ENCODE peak calls at places on chromosomes 13 and 19, in ten cellular contexts. One of them, this sample, is unnamed.

GRCh38 chr13:27016871-27017270 is 154.7 kb downstream of the USP12 start:
- DNase-seq in lung: no peak
- DNase-seq in tibial nerve: no peak
- DNase-seq in neural progenitor cell: no peak
- DNase-seq in hepatocyte: no peak
- DNase-seq in CD4-positive, alpha-beta T cell: no peak
- DNase-seq in astrocyte: no peak
- DNase-seq in OCI-LY7: no peak
- DNase-seq in AG04450: no peak
- DNase-seq in SK-N-SH: no peak
- DNase-seq in this sample: no peak

GRCh38 chr19:1250374-1251232 is 2.2 kb downstream of the MIDN start:
- DNase-seq in lung: no peak
- DNase-seq in tibial nerve: no peak
- DNase-seq in neural progenitor cell: peak; percentile 96
- DNase-seq in hepatocyte: peak; percentile 87
- DNase-seq in CD4-positive, alpha-beta T cell: peak; percentile 64
- DNase-seq in astrocyte: no peak
- DNase-seq in OCI-LY7: peak; percentile 74
- DNase-seq in AG04450: no peak
- DNase-seq in SK-N-SH: peak; percentile 73
- DNase-seq in this sample: peak; percentile 79

GRCh38 chr13:113122571-113123225 is at the start of gene F10:
- DNase-seq in lung: peak; percentile 47
- DNase-seq in tibial nerve: peak; percentile 49
- DNase-seq in neural progenitor cell: peak; percentile 72
- DNase-seq in hepatocyte: peak; percentile 92
- DNase-seq in CD4-positive, alpha-beta T cell: no peak
- DNase-seq in astrocyte: no peak
- DNase-seq in OCI-LY7: no peak
- DNase-seq in AG04450: peak; percentile 39
- DNase-seq in SK-N-SH: peak; percentile 96
- DNase-seq in this sample: no peak

GRCh38 chr13:30906411-30906990 is 430 bp downstream of the MEDAG start:
- DNase-seq in lung: no peak
- DNase-seq in tibial nerve: no peak
- DNase-seq in neural progenitor cell: no peak
- DNase-seq in hepatocyte: no peak
- DNase-seq in CD4-positive, alpha-beta T cell: no peak
- DNase-seq in astrocyte: peak; percentile 17
- DNase-seq in OCI-LY7: no peak
- DNase-seq in AG04450: no peak
- DNase-seq in SK-N-SH: no peak
- DNase-seq in this sample: no peak

GRCh38 chr19:3494051-3494450 is 6.4 kb downstream of the DOHH start:
- DNase-seq in lung: no peak
- DNase-seq in tibial nerve: no peak
- DNase-seq in neural progenitor cell: peak; percentile 57
- DNase-seq in hepatocyte: no peak
- DNase-seq in CD4-positive, alpha-beta T cell: peak; percentile 31
- DNase-seq in astrocyte: no peak
- DNase-seq in OCI-LY7: peak; percentile 25
- DNase-seq in AG04450: no peak
- DNase-seq in SK-N-SH: peak; percentile 87
- DNase-seq in this sample: no peak

GRCh38 chr13:110351636-110352420 is 44.7 kb downstream of the COL4A2 start:
- DNase-seq in lung: no peak
- DNase-seq in tibial nerve: no peak
- DNase-seq in neural progenitor cell: no peak
- DNase-seq in hepatocyte: no peak
- DNase-seq in CD4-positive, alpha-beta T cell: no peak
- DNase-seq in astrocyte: no peak
- DNase-seq in OCI-LY7: no peak
- DNase-seq in AG04450: no peak
- DNase-seq in SK-N-SH: no peak
- DNase-seq in this sample: no peak

GRCh38 chr13:74838096-74838495 is 643.9 kb downstream of the TBC1D4 start:
- DNase-seq in lung: no peak
- DNase-seq in tibial nerve: no peak
- DNase-seq in neural progenitor cell: no peak
- DNase-seq in hepatocyte: no peak
- DNase-seq in CD4-positive, alpha-beta T cell: no peak
- DNase-seq in astrocyte: no peak
- DNase-seq in OCI-LY7: no peak
- DNase-seq in AG04450: no peak
- DNase-seq in SK-N-SH: no peak
- DNase-seq in this sample: no peak

GRCh38 chr13:106151056-106151699 is 384.3 kb downstream of the EFNB2 start:
- DNase-seq in lung: no peak
- DNase-seq in tibial nerve: no peak
- DNase-seq in neural progenitor cell: peak; percentile 63
- DNase-seq in hepatocyte: peak; percentile 43
- DNase-seq in CD4-positive, alpha-beta T cell: no peak
- DNase-seq in astrocyte: peak; percentile 100
- DNase-seq in OCI-LY7: no peak
- DNase-seq in AG04450: peak; percentile 59
- DNase-seq in SK-N-SH: no peak
- DNase-seq in this sample: no peak

GRCh38 chr13:71864094-71864980 is 2.7 kb downstream of the DACH1 start:
- DNase-seq in lung: peak; percentile 59
- DNase-seq in tibial nerve: no peak
- DNase-seq in neural progenitor cell: peak; percentile 87
- DNase-seq in hepatocyte: peak; percentile 61
- DNase-seq in CD4-positive, alpha-beta T cell: no peak
- DNase-seq in astrocyte: no peak
- DNase-seq in OCI-LY7: no peak
- DNase-seq in AG04450: no peak
- DNase-seq in SK-N-SH: peak; percentile 68
- DNase-seq in this sample: no peak

GRCh38 chr13:33633701-33634525 is 184.0 kb upstream of the RFC3 start:
- DNase-seq in lung: no peak
- DNase-seq in tibial nerve: no peak
- DNase-seq in neural progenitor cell: no peak
- DNase-seq in hepatocyte: no peak
- DNase-seq in CD4-positive, alpha-beta T cell: no peak
- DNase-seq in astrocyte: peak; percentile 32
- DNase-seq in OCI-LY7: no peak
- DNase-seq in AG04450: no peak
- DNase-seq in SK-N-SH: no peak
- DNase-seq in this sample: no peak

GRCh38 chr19:29622191-29623070 is 16.3 kb downstream of the POP4 start:
- DNase-seq in lung: no peak
- DNase-seq in tibial nerve: no peak
- DNase-seq in neural progenitor cell: peak; percentile 70
- DNase-seq in hepatocyte: no peak
- DNase-seq in CD4-positive, alpha-beta T cell: peak; percentile 33
- DNase-seq in astrocyte: no peak
- DNase-seq in OCI-LY7: no peak
- DNase-seq in AG04450: no peak
- DNase-seq in SK-N-SH: peak; percentile 59
- DNase-seq in this sample: peak; percentile 67

GRCh38 chr19:55088543-55089265 is 13.0 kb downstream of the EPS8L1 start:
- DNase-seq in lung: peak; percentile 80
- DNase-seq in tibial nerve: peak; percentile 67
- DNase-seq in neural progenitor cell: peak; percentile 92
- DNase-seq in hepatocyte: peak; percentile 85
- DNase-seq in CD4-positive, alpha-beta T cell: peak; percentile 71
- DNase-seq in astrocyte: no peak
- DNase-seq in OCI-LY7: peak; percentile 73
- DNase-seq in AG04450: peak; percentile 13
- DNase-seq in SK-N-SH: peak; percentile 92
- DNase-seq in this sample: peak; percentile 62

GRCh38 chr13:106234656-106235055 is 300.8 kb downstream of the EFNB2 start:
- DNase-seq in lung: no peak
- DNase-seq in tibial nerve: no peak
- DNase-seq in neural progenitor cell: peak; percentile 8
- DNase-seq in hepatocyte: no peak
- DNase-seq in CD4-positive, alpha-beta T cell: no peak
- DNase-seq in astrocyte: no peak
- DNase-seq in OCI-LY7: no peak
- DNase-seq in AG04450: no peak
- DNase-seq in SK-N-SH: no peak
- DNase-seq in this sample: no peak

GRCh38 chr19:50199254-50199545 is 4.2 kb upstream of the MYH14 start:
- DNase-seq in lung: no peak
- DNase-seq in tibial nerve: no peak
- DNase-seq in neural progenitor cell: no peak
- DNase-seq in hepatocyte: no peak
- DNase-seq in CD4-positive, alpha-beta T cell: no peak
- DNase-seq in astrocyte: no peak
- DNase-seq in OCI-LY7: no peak
- DNase-seq in AG04450: no peak
- DNase-seq in SK-N-SH: no peak
- DNase-seq in this sample: no peak
- H3K27ac ChIP-seq in lung: peak overlapping the region; percentile 51
- H3K27ac ChIP-seq in tibial nerve: no peak overlapping the region
- H3K27ac ChIP-seq in neural progenitor cell: no peak overlapping the region
- H3K27ac ChIP-seq in hepatocyte: no peak overlapping the region
- H3K27ac ChIP-seq in CD4-positive, alpha-beta T cell: no peak overlapping the region
- H3K27ac ChIP-seq in astrocyte: no peak overlapping the region
- H3K27ac ChIP-seq in OCI-LY7: no peak overlapping the region
- H3K27ac ChIP-seq in AG04450: no peak overlapping the region
- H3K27ac ChIP-seq in SK-N-SH: no peak overlapping the region
- H3K27ac ChIP-seq in this sample: no peak overlapping the region

GRCh38 chr13:94557836-94558235 is 38.1 kb downstream of the TGDS start:
- DNase-seq in lung: no peak
- DNase-seq in tibial nerve: no peak
- DNase-seq in neural progenitor cell: no peak
- DNase-seq in hepatocyte: no peak
- DNase-seq in CD4-positive, alpha-beta T cell: no peak
- DNase-seq in astrocyte: no peak
- DNase-seq in OCI-LY7: no peak
- DNase-seq in AG04450: no peak
- DNase-seq in SK-N-SH: no peak
- DNase-seq in this sample: no peak

GRCh38 chr13:94559201-94559795 is 36.7 kb downstream of the TGDS start:
- DNase-seq in lung: no peak
- DNase-seq in tibial nerve: no peak
- DNase-seq in neural progenitor cell: no peak
- DNase-seq in hepatocyte: no peak
- DNase-seq in CD4-positive, alpha-beta T cell: no peak
- DNase-seq in astrocyte: no peak
- DNase-seq in OCI-LY7: peak; percentile 3
- DNase-seq in AG04450: no peak
- DNase-seq in SK-N-SH: no peak
- DNase-seq in this sample: no peak

GRCh38 chr13:94558721-94559120 is 37.2 kb downstream of the TGDS start:
- DNase-seq in lung: no peak
- DNase-seq in tibial nerve: no peak
- DNase-seq in neural progenitor cell: no peak
- DNase-seq in hepatocyte: no peak
- DNase-seq in CD4-positive, alpha-beta T cell: no peak
- DNase-seq in astrocyte: peak; percentile 4
- DNase-seq in OCI-LY7: no peak
- DNase-seq in AG04450: no peak
- DNase-seq in SK-N-SH: no peak
- DNase-seq in this sample: no peak

GRCh38 chr13:94556016-94556415 is 39.9 kb downstream of the TGDS start:
- DNase-seq in lung: no peak
- DNase-seq in tibial nerve: no peak
- DNase-seq in neural progenitor cell: no peak
- DNase-seq in hepatocyte: no peak
- DNase-seq in CD4-positive, alpha-beta T cell: no peak
- DNase-seq in astrocyte: no peak
- DNase-seq in OCI-LY7: no peak
- DNase-seq in AG04450: no peak
- DNase-seq in SK-N-SH: no peak
- DNase-seq in this sample: no peak

DNA sequence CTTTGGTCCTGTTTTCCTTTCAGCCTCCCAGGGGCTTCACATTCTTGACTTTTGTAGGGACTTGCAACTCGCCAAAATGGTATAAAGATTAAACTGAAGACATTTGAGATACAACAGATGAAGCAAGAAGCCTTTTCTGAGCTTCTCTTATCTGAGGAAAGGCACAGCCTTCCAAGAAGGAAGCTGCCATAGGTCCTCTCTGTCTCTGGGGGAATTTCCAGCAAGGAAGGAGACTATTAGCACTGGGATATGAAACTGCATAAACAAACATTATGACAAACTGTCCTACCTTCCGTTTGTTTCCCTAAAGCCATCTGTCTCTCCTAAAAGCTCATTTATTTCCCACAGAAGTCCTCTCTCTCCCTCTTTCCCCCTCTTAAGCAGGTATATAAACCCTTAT is 39.3 kb downstream of the TGDS start:
- DNase-seq in lung: no peak
- DNase-seq in tibial nerve: no peak
- DNase-seq in neural progenitor cell: no peak
- DNase-seq in hepatocyte: no peak
- DNase-seq in CD4-positive, alpha-beta T cell: no peak
- DNase-seq in astrocyte: no peak
- DNase-seq in OCI-LY7: no peak
- DNase-seq in AG04450: no peak
- DNase-seq in SK-N-SH: no peak
- DNase-seq in this sample: no peak
- TF ChIP-seq CTCF in lung: no peak
- TF ChIP-seq CTCF in tibial nerve: no peak
- TF ChIP-seq CTCF in neural progenitor cell: no peak
- TF ChIP-seq CTCF in hepatocyte: no peak
- TF ChIP-seq CTCF in CD4-positive, alpha-beta T cell: no peak
- TF ChIP-seq CTCF in astrocyte: no peak
- TF ChIP-seq CTCF in OCI-LY7: no peak
- TF ChIP-seq CTCF in AG04450: no peak
- TF ChIP-seq CTCF in SK-N-SH: no peak
- TF ChIP-seq CTCF in this sample: no peak

DNA sequence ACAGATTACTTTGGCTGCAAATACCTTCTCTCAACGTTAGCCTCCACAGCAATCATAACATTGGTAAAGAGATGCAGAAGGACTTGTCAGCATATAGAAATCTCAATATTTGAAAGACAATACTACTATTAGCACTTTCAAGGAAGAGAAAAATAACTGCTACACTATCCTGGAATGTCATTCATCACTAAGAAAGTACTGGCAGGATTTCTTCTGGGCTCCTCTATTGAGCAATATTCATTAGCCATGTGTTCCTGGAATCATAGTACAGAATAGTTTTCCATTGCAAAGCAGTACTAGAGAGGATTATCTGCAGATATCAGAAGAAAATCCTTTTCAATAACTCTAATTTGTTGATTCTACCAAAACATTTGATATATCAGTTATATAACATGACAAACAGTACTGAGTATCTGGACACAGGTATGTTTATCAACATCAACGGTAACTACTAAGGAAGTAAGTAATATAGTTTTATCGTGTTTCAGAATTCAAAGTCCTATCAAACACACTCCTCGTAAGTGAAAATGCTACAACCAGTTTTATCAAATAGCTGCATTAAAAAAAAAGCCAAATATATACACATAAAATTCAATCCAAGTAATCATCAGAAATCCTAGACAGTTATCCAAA is 27.3 kb downstream of the INTS6 start:
- DNase-seq in lung: no peak
- DNase-seq in tibial nerve: no peak
- DNase-seq in neural progenitor cell: no peak
- DNase-seq in hepatocyte: peak; percentile 10
- DNase-seq in CD4-positive, alpha-beta T cell: no peak
- DNase-seq in astrocyte: peak; percentile 47
- DNase-seq in OCI-LY7: no peak
- DNase-seq in AG04450: no peak
- DNase-seq in SK-N-SH: no peak
- DNase-seq in this sample: no peak
- H3K27ac ChIP-seq in lung: no peak overlapping the region
- H3K27ac ChIP-seq in tibial nerve: no peak overlapping the region
- H3K27ac ChIP-seq in neural progenitor cell: no peak overlapping the region
- H3K27ac ChIP-seq in hepatocyte: no peak overlapping the region
- H3K27ac ChIP-seq in CD4-positive, alpha-beta T cell: no peak overlapping the region
- H3K27ac ChIP-seq in astrocyte: no peak overlapping the region
- H3K27ac ChIP-seq in OCI-LY7: no peak overlapping the region
- H3K27ac ChIP-seq in AG04450: no peak overlapping the region
- H3K27ac ChIP-seq in SK-N-SH: no peak overlapping the region
- H3K27ac ChIP-seq in this sample: no peak overlapping the region

GRCh38 chr19:49799798-49800376 is 13.2 kb downstream of the FUZ start:
- DNase-seq in lung: no peak
- DNase-seq in tibial nerve: no peak
- DNase-seq in neural progenitor cell: peak; percentile 57
- DNase-seq in hepatocyte: no peak
- DNase-seq in CD4-positive, alpha-beta T cell: peak; percentile 22
- DNase-seq in astrocyte: no peak
- DNase-seq in OCI-LY7: peak; percentile 17
- DNase-seq in AG04450: no peak
- DNase-seq in SK-N-SH: no peak
- DNase-seq in this sample: no peak
- TF ChIP-seq CTCF in lung: no peak
- TF ChIP-seq CTCF in tibial nerve: no peak
- TF ChIP-seq CTCF in neural progenitor cell: peak; percentile 48
- TF ChIP-seq CTCF in hepatocyte: no peak
- TF ChIP-seq CTCF in CD4-positive, alpha-beta T cell: no peak
- TF ChIP-seq CTCF in astrocyte: no peak
- TF ChIP-seq CTCF in OCI-LY7: peak; percentile 57
- TF ChIP-seq CTCF in AG04450: no peak
- TF ChIP-seq CTCF in SK-N-SH: peak; percentile 27
- TF ChIP-seq CTCF in this sample: no peak